ENCODE peak calls at places on chromosomes 2 and 18, in six cellular contexts. R is psoas muscle, Y is Calu3, G is NCI-H345, C is AG10803, U is PC-9. E is an unnamed sample.

GRCh38 chr2:183222751-183223150 is 98.5 kb downstream of the NUP35 start:
- DNase-seq in R (no peak), Y (no peak), G (no peak), C (peak; percentile 17), U (no peak), E (no peak)

GRCh38 chr18:15198116-15198389 is 450.1 kb downstream of the ANKRD30B start:
- DNase-seq in R (no peak), Y (no peak), G (no peak), C (no peak), U (no peak), E (peak; percentile 0)

GRCh38 chr2:112109278-112109677 is 28.9 kb upstream of the FBLN7 start:
- DNase-seq in R (no peak), Y (no peak), G (no peak), C (no peak), U (no peak), E (no peak)

GRCh38 chr2:238098854-238099708 is 1.1 kb upstream of the ESPNL start:
- DNase-seq in R (peak; percentile 14), Y (no peak), G (no peak), C (no peak), U (no peak), E (no peak)

GRCh38 chr2:10547663-10548384 is 99.7 kb upstream of the ODC1 start:
- DNase-seq in R (no peak), Y (no peak), G (no peak), C (no peak), U (no peak), E (no peak)

GRCh38 chr2:126635281-126635680 is 20.7 kb upstream of the GYPC start:
- DNase-seq in R (no peak), Y (no peak), G (no peak), C (peak; percentile 85), U (no peak), E (peak; percentile 41)

GRCh38 chr2:109448946-109449788 is 164.6 kb downstream of the SEPTIN10 start:
- DNase-seq in R (peak; percentile 74), Y (peak; percentile 13), G (no peak), C (peak; percentile 87), U (no peak), E (peak; percentile 29)

GRCh38 chr2:217827430-217828201 is 175.2 kb downstream of the TNS1 start:
- DNase-seq in R (peak; percentile 70), Y (no peak), G (no peak), C (peak; percentile 36), U (no peak), E (peak; percentile 79)

GRCh38 chr18:79868168-79868784 is 70.5 kb downstream of the KCNG2 start:
- DNase-seq in R (no peak), Y (no peak), G (no peak), C (no peak), U (no peak), E (no peak)

GRCh38 chr2:96146151-96146880 is 1.1 kb upstream of the DUSP2 start:
- DNase-seq in R (peak; percentile 57), Y (no peak), G (no peak), C (no peak), U (no peak), E (no peak)

GRCh38 chr2:132477962-132478361 is 61.4 kb downstream of the GPR39 start:
- DNase-seq in R (no peak), Y (no peak), G (no peak), C (peak; percentile 95), U (no peak), E (peak; percentile 63)

GRCh38 chr2:10765461-10765860 is 44.0 kb downstream of the ATP6V1C2 start:
- DNase-seq in R (no peak), Y (peak; percentile 33), G (peak; percentile 12), C (no peak), U (peak; percentile 77), E (no peak)

GRCh38 chr18:12463191-12463590 is 55.5 kb downstream of the PRELID3A start:
- DNase-seq in R (no peak), Y (no peak), G (no peak), C (no peak), U (no peak), E (no peak)

GRCh38 chr2:99442837-99443236 is 47.0 kb downstream of the REV1 start:
- DNase-seq in R (no peak), Y (no peak), G (no peak), C (peak; percentile 17), U (no peak), E (no peak)

GRCh38 chr18:55265130-55265675 is 305.9 kb upstream of the CCDC68 start:
- DNase-seq in R (no peak), Y (no peak), G (no peak), C (no peak), U (no peak), E (no peak)

E was measured in GM03348.